ENCODE peak calls at places on chromosomes 16 and 17, in seven cellular contexts. S, H, F, E, C, U and J are unnamed samples.

GRCh38 chr16:21611546-21612384 is 12.4 kb downstream of the METTL9 start:
- DNase-seq in S (no peak), H (no peak), F (no peak), E (no peak), C (no peak), U (no peak), J (no peak)

GRCh38 chr17:39939588-39940419 is 12.3 kb downstream of the LRRC3C start:
- DNase-seq in S (no peak), H (peak; percentile 73), F (no peak), E (no peak), C (peak; percentile 98), U (no peak), J (no peak)

GRCh38 chr17:59842901-59843652 is 49.7 kb downstream of the TUBD1 start:
- DNase-seq in S (peak; percentile 76), H (no peak), F (peak; percentile 73), E (no peak), C (peak; percentile 56), U (peak; percentile 76), J (peak; percentile 69)

GRCh38 chr16:69894675-69895074 is 56.5 kb upstream of the CLEC18A start:
- DNase-seq in S (no peak), H (no peak), F (no peak), E (no peak), C (peak; percentile 39), U (no peak), J (no peak)

GRCh38 chr16:66273644-66274334 is 92.7 kb upstream of the CDH5 start:
- DNase-seq in S (no peak), H (no peak), F (no peak), E (no peak), C (peak; percentile 95), U (no peak), J (no peak)

GRCh38 chr16:22071352-22071923 is 20.9 kb upstream of the VWA3A start:
- DNase-seq in S (no peak), H (no peak), F (no peak), E (no peak), C (no peak), U (no peak), J (no peak)

GRCh38 chr16:49970818-49971431 is 54.1 kb upstream of the CNEP1R1 start:
- DNase-seq in S (no peak), H (no peak), F (no peak), E (no peak), C (no peak), U (peak; percentile 18), J (no peak)

GRCh38 chr16:83956336-83957289 is 3.6 kb downstream of the OSGIN1 start:
- DNase-seq in S (peak; percentile 86), H (peak; percentile 77), F (peak; percentile 85), E (peak; percentile 50), C (peak; percentile 94), U (peak; percentile 85), J (peak; percentile 86)

GRCh38 chr17:2433696-2434095 is 32.8 kb upstream of the MNT start:
- DNase-seq in S (no peak), H (no peak), F (no peak), E (no peak), C (peak; percentile 52), U (no peak), J (no peak)

GRCh38 chr17:30550512-30551273 is 73.5 kb downstream of the GOSR1 start:
- DNase-seq in S (no peak), H (no peak), F (no peak), E (no peak), C (no peak), U (peak; percentile 22), J (no peak)

GRCh38 chr16:65816556-65816955 is 549.9 kb upstream of the CDH5 start:
- DNase-seq in S (no peak), H (no peak), F (no peak), E (no peak), C (no peak), U (no peak), J (no peak)

GRCh38 chr16:4184038-4184702 is 57.7 kb downstream of the SRL start:
- DNase-seq in S (peak; percentile 28), H (no peak), F (no peak), E (no peak), C (peak; percentile 22), U (no peak), J (peak; percentile 47)

GRCh38 chr16:79182618-79183017 is 417.9 kb downstream of the MAF start:
- DNase-seq in S (no peak), H (no peak), F (no peak), E (no peak), C (no peak), U (no peak), J (no peak)

DNA sequence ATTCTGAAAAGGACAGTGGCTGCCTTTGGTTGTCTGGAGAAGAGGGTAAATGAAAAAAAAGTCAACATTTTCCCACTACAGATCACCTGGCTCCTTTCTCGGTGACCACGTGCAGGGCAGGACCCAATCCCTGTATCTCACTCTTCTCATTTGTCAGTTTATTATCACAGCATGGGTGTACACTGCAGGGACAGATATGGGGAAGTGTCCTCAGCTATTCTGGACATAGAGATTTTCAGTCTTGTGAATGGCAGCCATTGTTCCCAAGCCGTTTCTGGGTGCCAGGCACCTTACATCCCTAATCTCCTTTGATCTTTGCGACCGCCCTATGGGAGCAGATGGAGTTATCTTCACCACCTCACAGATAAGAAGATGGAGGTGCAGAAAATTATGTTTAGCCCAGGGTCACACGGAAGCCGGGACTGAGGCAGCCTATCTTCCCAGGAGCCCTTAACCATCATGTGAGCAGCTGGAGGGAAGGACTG is 7.2 kb downstream of the ADORA2B start:
- DNase-seq in S (peak; percentile 46), H (no peak), F (no peak), E (no peak), C (no peak), U (no peak), J (no peak)
- H3K4me1 ChIP-seq in S (no peaks in the 10 kb centered on the region), H (no peaks in the 10 kb centered on the region), F (peaks cover 13% of the 10 kb centered on the region), E (no peaks in the 10 kb centered on the region), C (peaks cover 27% of the 10 kb centered on the region), U (peaks cover 18% of the 10 kb centered on the region), J (no peaks in the 10 kb centered on the region)

GRCh38 chr17:8593830-8594229 is 36.7 kb downstream of the MYH10 start:
- DNase-seq in S (no peak), H (no peak), F (no peak), E (no peak), C (no peak), U (no peak), J (no peak)
- H3K4me1 ChIP-seq in S (no peaks in the 10 kb centered on the region), H (peaks cover 4% of the 10 kb centered on the region), F (no peaks in the 10 kb centered on the region), E (no peaks in the 10 kb centered on the region), C (no peaks in the 10 kb centered on the region), U (no peaks in the 10 kb centered on the region), J (no peaks in the 10 kb centered on the region)

GRCh38 chr17:46756861-46757260 is 61.6 kb downstream of the WNT3 start:
- DNase-seq in S (no peak), H (no peak), F (no peak), E (no peak), C (no peak), U (no peak), J (no peak)
- H3K4me1 ChIP-seq in S (no peaks in the 10 kb centered on the region), H (no peaks in the 10 kb centered on the region), F (no peaks in the 10 kb centered on the region), E (no peaks in the 10 kb centered on the region), C (no peaks in the 10 kb centered on the region), U (no peaks in the 10 kb centered on the region), J (no peaks in the 10 kb centered on the region)

DNA sequence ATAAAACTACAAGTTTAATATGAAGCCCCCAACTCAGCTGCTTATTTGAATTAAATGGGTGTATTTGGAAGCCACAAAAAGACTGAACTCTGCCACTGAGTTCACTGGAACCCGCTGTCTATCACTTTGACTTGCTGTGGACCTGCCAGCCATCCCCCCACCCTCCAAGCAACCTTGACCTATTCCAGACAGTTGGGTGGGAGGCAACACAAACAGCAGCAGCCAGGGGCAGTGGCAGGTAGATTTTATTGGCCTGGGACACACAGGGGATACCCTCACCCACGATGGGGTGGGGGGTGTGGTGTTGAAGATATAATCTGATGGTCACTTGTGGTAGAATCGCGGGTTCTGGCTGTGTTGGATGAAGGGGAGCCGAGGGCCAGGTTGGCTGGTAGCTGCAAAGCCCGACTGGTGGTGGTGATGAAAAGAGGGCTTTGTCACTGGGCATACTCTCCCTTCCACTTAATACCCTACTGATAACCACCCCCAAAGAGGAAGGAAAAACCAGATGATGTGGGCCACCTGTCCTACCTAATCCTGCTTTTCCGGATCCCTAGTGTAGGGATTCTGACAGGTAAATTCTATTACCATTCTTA is 2.6 kb downstream of the GPS2 start:
- DNase-seq in S (no peak), H (no peak), F (no peak), E (no peak), C (peak; percentile 53), U (no peak), J (peak; percentile 29)
- H3K4me1 ChIP-seq in S (peaks cover 20% of the 10 kb centered on the region), H (peaks cover 53% of the 10 kb centered on the region), F (peaks cover 42% of the 10 kb centered on the region), E (peaks cover 60% of the 10 kb centered on the region), C (peaks cover 40% of the 10 kb centered on the region), U (peaks cover 41% of the 10 kb centered on the region), J (peaks cover 32% of the 10 kb centered on the region)

DNA sequence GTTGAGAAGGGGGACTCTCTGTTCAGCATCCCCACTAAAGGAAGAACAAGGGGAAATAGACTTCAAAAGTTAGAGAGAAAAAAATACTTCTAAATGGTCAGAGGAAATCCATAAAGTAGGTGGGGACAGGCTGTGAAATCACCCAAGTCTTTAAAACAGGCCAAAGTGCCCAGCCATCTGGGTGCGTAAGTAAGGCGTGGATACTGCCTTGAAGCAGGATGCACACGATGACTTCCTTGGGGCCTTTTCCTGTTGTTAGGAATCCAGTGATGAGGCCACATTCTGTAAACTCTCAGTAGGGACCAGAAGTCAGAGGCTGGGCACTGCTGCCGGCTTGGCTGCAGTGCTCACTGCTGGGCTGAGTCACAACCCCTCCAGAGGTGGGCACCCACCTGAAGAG is 9.2 kb downstream of the AXIN2 start:
- DNase-seq in S (peak; percentile 72), H (no peak), F (no peak), E (no peak), C (peak; percentile 52), U (peak; percentile 61), J (no peak)
- H3K4me1 ChIP-seq in S (peaks cover 19% of the 10 kb centered on the region), H (peaks cover 28% of the 10 kb centered on the region), F (peaks cover 32% of the 10 kb centered on the region), E (peaks cover 35% of the 10 kb centered on the region), C (peaks cover 17% of the 10 kb centered on the region), U (peaks cover 37% of the 10 kb centered on the region), J (peaks cover 53% of the 10 kb centered on the region)